ENCODE peak calls at places on chromosomes 4 and X, in six cellular contexts. One of them, this sample, is unnamed.
A peak's percentile ranks its signal among the peaks of the same experiment; 100 is the strongest.

GRCh38 chrX:15973299-15973698 is 118.7 kb upstream of the AP1S2 start:
- DNase-seq in suprapubic skin: no peak
- DNase-seq in heart left ventricle: peak; percentile 25
- DNase-seq in left ventricle myocardium inferior: no peak
- DNase-seq in fibroblast of lung: peak; percentile 39
- DNase-seq in MG63: peak; percentile 2
- DNase-seq in this sample: peak; percentile 21

GRCh38 chrX:53080628-53081580 is 1.3 kb upstream of the TSPYL2 start:
- DNase-seq in MG63: no peak
- DNase-seq in left ventricle myocardium inferior: no peak
- DNase-seq in fibroblast of lung: peak; percentile 29
- DNase-seq in suprapubic skin: peak; percentile 49
- DNase-seq in heart left ventricle: peak; percentile 20
- DNase-seq in this sample: no peak

GRCh38 chr4:21656832-21657231 is 291.7 kb downstream of the KCNIP4 start:
- DNase-seq in suprapubic skin: no peak
- DNase-seq in heart left ventricle: no peak
- DNase-seq in left ventricle myocardium inferior: no peak
- DNase-seq in MG63: peak; percentile 17
- DNase-seq in fibroblast of lung: peak; percentile 92
- DNase-seq in this sample: peak; percentile 74

GRCh38 chrX:17842769-17843525 is 18.2 kb downstream of the RAI2 start:
- DNase-seq in MG63: no peak
- DNase-seq in heart left ventricle: no peak
- DNase-seq in fibroblast of lung: peak; percentile 36
- DNase-seq in suprapubic skin: no peak
- DNase-seq in left ventricle myocardium inferior: no peak
- DNase-seq in this sample: no peak

GRCh38 chr4:158121203-158121586 is 51.6 kb downstream of the GASK1B start:
- DNase-seq in left ventricle myocardium inferior: no peak
- DNase-seq in suprapubic skin: no peak
- DNase-seq in MG63: peak; percentile 90
- DNase-seq in fibroblast of lung: peak; percentile 100
- DNase-seq in heart left ventricle: peak; percentile 36
- DNase-seq in this sample: peak; percentile 94

GRCh38 chr4:158906073-158906472 is 137.2 kb downstream of the FNIP2 start:
- DNase-seq in MG63: no peak
- DNase-seq in fibroblast of lung: no peak
- DNase-seq in left ventricle myocardium inferior: no peak
- DNase-seq in heart left ventricle: no peak
- DNase-seq in suprapubic skin: no peak
- DNase-seq in this sample: no peak

GRCh38 chr4:9898596-9899345 is 117.3 kb downstream of the DRD5 start:
- DNase-seq in left ventricle myocardium inferior: peak; percentile 54
- DNase-seq in fibroblast of lung: peak; percentile 13
- DNase-seq in suprapubic skin: no peak
- DNase-seq in MG63: no peak
- DNase-seq in heart left ventricle: peak; percentile 56
- DNase-seq in this sample: no peak

GRCh38 chrX:154328646-154329045 is 33.1 kb downstream of the TKTL1 start:
- DNase-seq in suprapubic skin: no peak
- DNase-seq in left ventricle myocardium inferior: no peak
- DNase-seq in fibroblast of lung: no peak
- DNase-seq in MG63: no peak
- DNase-seq in heart left ventricle: no peak
- DNase-seq in this sample: no peak

GRCh38 chr4:120466429-120466828 is 399.8 kb upstream of the MAD2L1 start:
- DNase-seq in left ventricle myocardium inferior: no peak
- DNase-seq in MG63: no peak
- DNase-seq in fibroblast of lung: no peak
- DNase-seq in suprapubic skin: no peak
- DNase-seq in heart left ventricle: no peak
- DNase-seq in this sample: no peak

GRCh38 chr4:123546661-123547060 is 150.1 kb downstream of the SPRY1 start:
- DNase-seq in MG63: no peak
- DNase-seq in suprapubic skin: no peak
- DNase-seq in heart left ventricle: no peak
- DNase-seq in left ventricle myocardium inferior: no peak
- DNase-seq in fibroblast of lung: no peak
- DNase-seq in this sample: no peak

GRCh38 chrX:70916754-70917153 is 8.2 kb upstream of the TEX11 start:
- DNase-seq in suprapubic skin: no peak
- DNase-seq in left ventricle myocardium inferior: no peak
- DNase-seq in MG63: no peak
- DNase-seq in heart left ventricle: no peak
- DNase-seq in fibroblast of lung: no peak
- DNase-seq in this sample: no peak

GRCh38 chr4:101596786-101597185 is 193.7 kb upstream of the BANK1 start:
- DNase-seq in MG63: no peak
- DNase-seq in heart left ventricle: no peak
- DNase-seq in suprapubic skin: no peak
- DNase-seq in fibroblast of lung: no peak
- DNase-seq in left ventricle myocardium inferior: no peak
- DNase-seq in this sample: no peak

GRCh38 chr4:39606747-39607146 is 31.9 kb downstream of the SMIM14 start:
- DNase-seq in suprapubic skin: no peak
- DNase-seq in heart left ventricle: no peak
- DNase-seq in fibroblast of lung: no peak
- DNase-seq in MG63: no peak
- DNase-seq in left ventricle myocardium inferior: no peak
- DNase-seq in this sample: no peak

GRCh38 chr4:39613093-39613656 is 25.5 kb downstream of the SMIM14 start:
- DNase-seq in fibroblast of lung: peak; percentile 54
- DNase-seq in suprapubic skin: no peak
- DNase-seq in heart left ventricle: no peak
- DNase-seq in MG63: no peak
- DNase-seq in left ventricle myocardium inferior: no peak
- DNase-seq in this sample: peak; percentile 54

GRCh38 chr4:39614487-39615162 is 24.0 kb downstream of the SMIM14 start:
- DNase-seq in MG63: no peak
- DNase-seq in heart left ventricle: no peak
- DNase-seq in fibroblast of lung: peak; percentile 80
- DNase-seq in suprapubic skin: no peak
- DNase-seq in left ventricle myocardium inferior: no peak
- DNase-seq in this sample: peak; percentile 82

GRCh38 chr4:39609454-39609911 is 29.2 kb downstream of the SMIM14 start:
- DNase-seq in MG63: peak; percentile 11
- DNase-seq in suprapubic skin: no peak
- DNase-seq in heart left ventricle: no peak
- DNase-seq in fibroblast of lung: no peak
- DNase-seq in left ventricle myocardium inferior: no peak
- DNase-seq in this sample: no peak
- H3K4me3 ChIP-seq in MG63: no peak overlapping the region
- H3K4me3 ChIP-seq in suprapubic skin: no peak overlapping the region
- H3K4me3 ChIP-seq in heart left ventricle: no peak overlapping the region
- H3K4me3 ChIP-seq in fibroblast of lung: no peak overlapping the region
- H3K4me3 ChIP-seq in left ventricle myocardium inferior: no peak overlapping the region
- H3K4me3 ChIP-seq in this sample: no peak overlapping the region

GRCh38 chrX:105167233-105167632 is 53.3 kb downstream of the TEX13A start:
- DNase-seq in suprapubic skin: no peak
- DNase-seq in heart left ventricle: no peak
- DNase-seq in MG63: no peak
- DNase-seq in fibroblast of lung: no peak
- DNase-seq in left ventricle myocardium inferior: no peak
- DNase-seq in this sample: no peak

GRCh38 chrX:105173071-105173470 is 47.4 kb downstream of the TEX13A start:
- DNase-seq in heart left ventricle: no peak
- DNase-seq in MG63: no peak
- DNase-seq in fibroblast of lung: no peak
- DNase-seq in suprapubic skin: no peak
- DNase-seq in left ventricle myocardium inferior: no peak
- DNase-seq in this sample: no peak
- H3K4me3 ChIP-seq in heart left ventricle: no peak overlapping the region
- H3K4me3 ChIP-seq in MG63: no peak overlapping the region
- H3K4me3 ChIP-seq in fibroblast of lung: no peak overlapping the region
- H3K4me3 ChIP-seq in suprapubic skin: no peak overlapping the region
- H3K4me3 ChIP-seq in left ventricle myocardium inferior: no peak overlapping the region
- H3K4me3 ChIP-seq in this sample: no peak overlapping the region

GRCh38 chr4:2415213-2415612 is 3.2 kb downstream of the ZFYVE28 start:
- DNase-seq in suprapubic skin: no peak
- DNase-seq in left ventricle myocardium inferior: no peak
- DNase-seq in heart left ventricle: no peak
- DNase-seq in fibroblast of lung: no peak
- DNase-seq in MG63: no peak
- DNase-seq in this sample: no peak

GRCh38 chr4:2417765-2418651 is at the start of gene ZFYVE28:
- DNase-seq in heart left ventricle: no peak
- DNase-seq in suprapubic skin: no peak
- DNase-seq in MG63: no peak
- DNase-seq in fibroblast of lung: no peak
- DNase-seq in left ventricle myocardium inferior: no peak
- DNase-seq in this sample: peak; percentile 48

GRCh38 chr4:2415881-2416563 is 2.4 kb downstream of the ZFYVE28 start:
- DNase-seq in left ventricle myocardium inferior: no peak
- DNase-seq in fibroblast of lung: no peak
- DNase-seq in heart left ventricle: no peak
- DNase-seq in suprapubic skin: no peak
- DNase-seq in MG63: no peak
- DNase-seq in this sample: no peak

GRCh38 chr4:2417196-2417764 is 1.2 kb downstream of the ZFYVE28 start:
- DNase-seq in left ventricle myocardium inferior: no peak
- DNase-seq in suprapubic skin: no peak
- DNase-seq in MG63: no peak
- DNase-seq in fibroblast of lung: no peak
- DNase-seq in heart left ventricle: no peak
- DNase-seq in this sample: no peak

DNA sequence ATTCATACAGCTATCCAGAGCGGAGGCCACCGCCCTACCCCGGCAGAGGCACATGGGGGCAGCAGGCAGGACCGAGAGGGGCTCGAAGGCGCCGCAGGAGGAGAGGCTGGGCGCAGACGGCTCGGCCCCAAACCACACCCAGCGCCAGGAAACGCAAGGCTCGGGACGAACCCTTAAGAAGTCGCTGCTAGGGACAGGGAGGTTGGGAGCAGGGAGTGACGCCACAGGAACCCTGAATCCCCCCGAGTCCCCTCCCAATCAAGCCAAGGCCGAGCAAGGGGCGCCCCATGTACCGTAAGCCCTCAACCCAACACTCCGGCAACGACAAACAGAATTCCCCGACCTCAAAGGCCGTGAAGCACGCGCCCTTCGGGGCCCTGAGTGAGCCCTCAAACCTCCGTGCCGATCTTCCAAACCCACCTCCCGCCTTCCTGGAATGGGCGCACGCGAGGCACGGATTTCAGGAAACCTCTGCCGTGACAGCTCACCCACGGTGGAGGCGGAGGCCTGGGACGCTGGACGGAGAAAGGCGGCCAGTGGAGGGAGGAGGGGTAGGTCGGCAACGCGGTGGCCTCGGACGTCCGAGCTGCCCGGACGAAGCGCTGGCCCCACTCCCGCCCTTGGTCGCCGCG is 1.8 kb downstream of the ZFYVE28 start:
- DNase-seq in left ventricle myocardium inferior: peak; percentile 38
- DNase-seq in suprapubic skin: no peak
- DNase-seq in fibroblast of lung: no peak
- DNase-seq in heart left ventricle: no peak
- DNase-seq in MG63: peak; percentile 26
- DNase-seq in this sample: peak; percentile 20
- H3K4me3 ChIP-seq in left ventricle myocardium inferior: peak overlapping the region; percentile 78
- H3K4me3 ChIP-seq in suprapubic skin: peak overlapping the region; percentile 71
- H3K4me3 ChIP-seq in fibroblast of lung: peak overlapping the region; percentile 36
- H3K4me3 ChIP-seq in heart left ventricle: peak overlapping the region; percentile 51
- H3K4me3 ChIP-seq in MG63: peak overlapping the region; percentile 38
- H3K4me3 ChIP-seq in this sample: peak overlapping the region; percentile 60

GRCh38 chr4:185559913-185560281 is 24.6 kb upstream of the PDLIM3 start:
- DNase-seq in heart left ventricle: no peak
- DNase-seq in suprapubic skin: no peak
- DNase-seq in MG63: peak; percentile 76
- DNase-seq in left ventricle myocardium inferior: no peak
- DNase-seq in fibroblast of lung: peak; percentile 58
- DNase-seq in this sample: peak; percentile 74
- H3K4me3 ChIP-seq in heart left ventricle: no peak overlapping the region
- H3K4me3 ChIP-seq in suprapubic skin: no peak overlapping the region
- H3K4me3 ChIP-seq in MG63: no peak overlapping the region
- H3K4me3 ChIP-seq in left ventricle myocardium inferior: no peak overlapping the region
- H3K4me3 ChIP-seq in fibroblast of lung: no peak overlapping the region
- H3K4me3 ChIP-seq in this sample: no peak overlapping the region

DNA sequence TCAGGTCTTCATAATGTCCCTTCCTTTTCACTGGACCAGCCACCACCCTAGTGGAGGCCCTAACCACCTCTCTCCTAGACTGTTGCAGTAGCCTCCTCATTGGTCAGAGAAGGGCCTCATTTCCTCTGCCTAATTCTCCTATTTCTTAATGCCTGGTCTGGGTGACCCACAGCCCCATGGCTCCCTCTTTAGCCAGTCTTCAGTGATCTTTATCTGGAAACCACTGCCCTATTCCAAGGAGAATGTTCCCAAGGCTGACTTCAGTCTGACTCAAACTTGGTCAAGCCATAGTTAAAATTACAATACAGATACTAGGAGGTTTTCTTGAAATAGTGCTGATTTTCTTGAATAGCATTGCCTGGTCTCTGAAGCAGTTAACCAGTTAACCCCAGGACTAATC is 53.6 kb upstream of the PRPS1 start:
- DNase-seq in heart left ventricle: no peak
- DNase-seq in suprapubic skin: no peak
- DNase-seq in MG63: peak; percentile 38
- DNase-seq in fibroblast of lung: peak; percentile 57
- DNase-seq in left ventricle myocardium inferior: no peak
- DNase-seq in this sample: peak; percentile 62
- H3K4me3 ChIP-seq in heart left ventricle: no peak overlapping the region
- H3K4me3 ChIP-seq in suprapubic skin: no peak overlapping the region
- H3K4me3 ChIP-seq in MG63: no peak overlapping the region
- H3K4me3 ChIP-seq in fibroblast of lung: no peak overlapping the region
- H3K4me3 ChIP-seq in left ventricle myocardium inferior: no peak overlapping the region
- H3K4me3 ChIP-seq in this sample: no peak overlapping the region

DNA sequence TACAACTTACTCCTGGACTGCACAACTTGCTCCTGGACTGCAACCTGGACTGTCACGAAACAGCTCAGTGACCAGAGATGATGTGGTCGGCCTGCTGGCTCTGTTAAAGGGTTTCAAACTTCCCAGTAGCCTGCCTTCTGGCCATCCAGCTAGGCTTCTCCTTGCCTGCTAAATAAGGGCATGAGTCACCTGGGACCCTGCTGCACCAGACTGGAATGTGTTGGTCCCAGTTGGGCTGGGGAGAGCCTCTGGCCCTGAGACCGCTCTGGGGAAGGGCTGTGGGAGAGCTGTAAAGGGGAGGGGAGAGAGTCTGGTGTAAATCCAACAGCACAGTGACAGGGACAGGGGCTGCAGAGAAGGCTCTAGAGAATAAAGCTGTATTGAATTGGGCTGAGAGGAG is 165.8 kb downstream of the VSIG4 start:
- DNase-seq in fibroblast of lung: no peak
- DNase-seq in MG63: no peak
- DNase-seq in heart left ventricle: no peak
- DNase-seq in suprapubic skin: no peak
- DNase-seq in left ventricle myocardium inferior: no peak
- DNase-seq in this sample: no peak
- H3K4me3 ChIP-seq in fibroblast of lung: no peak overlapping the region
- H3K4me3 ChIP-seq in MG63: no peak overlapping the region
- H3K4me3 ChIP-seq in heart left ventricle: no peak overlapping the region
- H3K4me3 ChIP-seq in suprapubic skin: no peak overlapping the region
- H3K4me3 ChIP-seq in left ventricle myocardium inferior: no peak overlapping the region
- H3K4me3 ChIP-seq in this sample: no peak overlapping the region

This sample was measured in astrocyte of the spinal cord.